ENCODE peak calls at places on chromosome 4, in seven cellular contexts. B is NCI-H1694 treated with DMSO at 0.1 percent for 48 hours; D is ELR; P is T-helper 17 cell; Q is CD8-positive, alpha-beta memory T cell; H is testis; G is ovary. Y is an unnamed sample.

GRCh38 chr4:151012836-151013235 is 2.2 kb downstream of the LRBA start:
- DNase-seq in B (no peak), G (no peak), Q (no peak), P (no peak), D (peak), H (no peak), Y (no peak)

GRCh38 chr4:117385531-117385930 is 300.2 kb upstream of the TRAM1L1 start:
- DNase-seq in B (no peak), Q (no peak), G (no peak), P (no peak), H (no peak), D (peak), Y (peak)

GRCh38 chr4:99529218-99529617 is 18.4 kb downstream of the C4orf17 start:
- DNase-seq in P (no peak), D (no peak), B (no peak), H (no peak), G (no peak), Q (no peak), Y (no peak)

GRCh38 chr4:7043521-7044414 is 596 bp downstream of the TADA2B start:
- DNase-seq in B (no peak), H (peak), Q (peak), P (peak), G (peak), D (peak), Y (peak)

GRCh38 chr4:28287837-28288236 is 1427.2 kb downstream of the STIM2 start:
- DNase-seq in G (no peak), Q (no peak), D (peak), H (no peak), B (no peak), P (no peak), Y (peak)

GRCh38 chr4:113499696-113500095 is 261.8 kb downstream of the CAMK2D start:
- DNase-seq in Q (no peak), G (no peak), P (no peak), B (no peak), D (peak), H (no peak), Y (no peak)

GRCh38 chr4:174119051-174119450 is 164.4 kb downstream of the FBXO8 start:
- DNase-seq in B (no peak), P (no peak), H (no peak), Q (no peak), G (no peak), D (peak), Y (peak)

GRCh38 chr4:94175553-94176260 is 32.0 kb upstream of the SMARCAD1 start:
- DNase-seq in D (no peak), H (no peak), P (no peak), Q (no peak), B (no peak), G (no peak), Y (no peak)

GRCh38 chr4:55013431-55013955 is 111.9 kb downstream of the KDR start:
- DNase-seq in Q (no peak), G (no peak), P (no peak), D (no peak), H (no peak), B (no peak), Y (no peak)

GRCh38 chr4:109125084-109125483 is 177.4 kb downstream of the COL25A1 start:
- DNase-seq in D (no peak), P (no peak), G (no peak), Q (no peak), H (no peak), B (no peak), Y (no peak)

GRCh38 chr4:38500433-38500832 is 163.6 kb upstream of the KLF3 start:
- DNase-seq in B (no peak), G (no peak), H (no peak), D (no peak), P (no peak), Q (no peak), Y (no peak)

GRCh38 chr4:114263233-114263632 is 283.8 kb upstream of the ARSJ start:
- DNase-seq in Q (no peak), H (no peak), P (no peak), B (no peak), G (no peak), D (peak), Y (no peak)

GRCh38 chr4:5361968-5362367 is 310.7 kb downstream of the STK32B start:
- DNase-seq in G (no peak), H (no peak), P (no peak), Q (no peak), D (peak), B (no peak), Y (no peak)

Y was measured in COLO829.